ENCODE peak calls at places on chromosomes 5 and 9, in nine cellular contexts. J is cardiac muscle cell, H is WTC11, A is cardiac fibroblast, Y is heart left ventricle, T is right atrium auricular region, B is WERI-Rb-1, M is heart right ventricle, Q is omental fat pad. G is an unnamed sample.

GRCh38 chr5:57692582-57693487 is 210.2 kb upstream of the ACTBL2 start:
- DNase-seq in J (peak; percentile 34), H (peak; percentile 21), A (peak; percentile 94), Y (peak; percentile 58), T (peak; percentile 90), B (peak; percentile 36), M (peak; percentile 55), Q (peak; percentile 50), G (no peak)

GRCh38 chr5:157164521-157164920 is 1.5 kb downstream of the GARIN3 start:
- DNase-seq in J (no peak), H (no peak), A (no peak), Y (no peak), T (no peak), B (no peak), M (no peak), Q (no peak), G (no peak)

GRCh38 chr5:52469420-52469819 is 318.3 kb upstream of the ITGA1 start:
- DNase-seq in J (no peak), H (no peak), A (no peak), Y (no peak), T (no peak), B (no peak), M (no peak), Q (no peak), G (no peak)

GRCh38 chr5:151700816-151701215 is 14.1 kb upstream of the SPARC start:
- DNase-seq in J (no peak), H (no peak), A (no peak), Y (no peak), T (no peak), B (no peak), M (no peak), Q (no peak), G (no peak)

GRCh38 chr9:126546036-126546435 is 67.7 kb upstream of the LMX1B start:
- DNase-seq in J (no peak), H (no peak), A (no peak), Y (no peak), T (no peak), B (no peak), M (no peak), Q (no peak), G (no peak)

GRCh38 chr5:14019768-14020167 is 75.3 kb upstream of the DNAH5 start:
- DNase-seq in J (no peak), H (no peak), A (no peak), Y (no peak), T (no peak), B (no peak), M (no peak), Q (no peak), G (no peak)

GRCh38 chr5:24642022-24642421 is 2.8 kb downstream of the CDH10 start:
- DNase-seq in J (peak; percentile 44), H (no peak), A (peak; percentile 35), Y (no peak), T (no peak), B (peak; percentile 45), M (no peak), Q (no peak), G (no peak)

GRCh38 chr5:71865202-71865601 is 146.1 kb downstream of the CARTPT start:
- DNase-seq in J (peak; percentile 36), H (no peak), A (peak; percentile 61), Y (no peak), T (no peak), B (no peak), M (no peak), Q (no peak), G (no peak)

GRCh38 chr9:33142531-33142930 is 24.6 kb downstream of the B4GALT1 start:
- DNase-seq in J (no peak), H (no peak), A (no peak), Y (no peak), T (no peak), B (no peak), M (no peak), Q (no peak), G (no peak)

GRCh38 chr9:2016411-2017208 is 1.5 kb downstream of the SMARCA2 start:
- DNase-seq in J (peak; percentile 64), H (peak; percentile 61), A (peak; percentile 81), Y (peak; percentile 85), T (peak; percentile 86), B (peak; percentile 86), M (peak; percentile 82), Q (peak; percentile 28), G (peak; percentile 44)

GRCh38 chr5:132389453-132390286 is 20.2 kb downstream of the SLC22A5 start:
- DNase-seq in J (no peak), H (no peak), A (peak; percentile 95), Y (no peak), T (no peak), B (no peak), M (no peak), Q (peak; percentile 54), G (no peak)

GRCh38 chr5:91119941-91120850 is 262.9 kb downstream of the ARRDC3 start:
- DNase-seq in J (peak; percentile 59), H (no peak), A (no peak), Y (no peak), T (no peak), B (no peak), M (no peak), Q (no peak), G (no peak)

GRCh38 chr9:89405832-89406231 is 87.5 kb downstream of the SECISBP2 start:
- DNase-seq in J (no peak), H (no peak), A (no peak), Y (peak; percentile 34), T (no peak), B (no peak), M (peak; percentile 39), Q (no peak), G (no peak)

GRCh38 chr5:119105971-119106370 is 35.1 kb downstream of the DMXL1 start:
- DNase-seq in J (peak; percentile 1), H (no peak), A (no peak), Y (no peak), T (no peak), B (no peak), M (no peak), Q (no peak), G (no peak)

GRCh38 chr5:140157032-140157781 is 17.8 kb upstream of the CYSTM1 start:
- DNase-seq in J (peak; percentile 90), H (peak; percentile 94), A (peak; percentile 86), Y (peak; percentile 89), T (peak; percentile 92), B (peak; percentile 86), M (peak; percentile 91), Q (peak; percentile 89), G (peak; percentile 84)

GRCh38 chr5:144177548-144177947 is 6.9 kb downstream of the KCTD16 start:
- DNase-seq in J (no peak), H (no peak), A (no peak), Y (no peak), T (no peak), B (no peak), M (no peak), Q (no peak), G (no peak)

GRCh38 chr5:144179226-144179625 is 8.6 kb downstream of the KCTD16 start:
- DNase-seq in J (no peak), H (no peak), A (peak; percentile 31), Y (no peak), T (no peak), B (no peak), M (no peak), Q (no peak), G (no peak)

GRCh38 chr5:144187699-144188294 is 17.1 kb downstream of the KCTD16 start:
- DNase-seq in J (no peak), H (no peak), A (peak; percentile 97), Y (peak; percentile 36), T (no peak), B (no peak), M (no peak), Q (no peak), G (no peak)

GRCh38 chr5:144183254-144183889 is 12.7 kb downstream of the KCTD16 start:
- DNase-seq in J (peak; percentile 36), H (no peak), A (peak; percentile 79), Y (no peak), T (no peak), B (no peak), M (no peak), Q (no peak), G (no peak)
- TF ChIP-seq CTCF in J (peak; percentile 67), H (peak; percentile 29), A (peak; percentile 56), Y (peak; percentile 65), T (peak; percentile 85), B (peak; percentile 33), M (peak; percentile 66), Q (peak; percentile 41), G (peak; percentile 70)

DNA sequence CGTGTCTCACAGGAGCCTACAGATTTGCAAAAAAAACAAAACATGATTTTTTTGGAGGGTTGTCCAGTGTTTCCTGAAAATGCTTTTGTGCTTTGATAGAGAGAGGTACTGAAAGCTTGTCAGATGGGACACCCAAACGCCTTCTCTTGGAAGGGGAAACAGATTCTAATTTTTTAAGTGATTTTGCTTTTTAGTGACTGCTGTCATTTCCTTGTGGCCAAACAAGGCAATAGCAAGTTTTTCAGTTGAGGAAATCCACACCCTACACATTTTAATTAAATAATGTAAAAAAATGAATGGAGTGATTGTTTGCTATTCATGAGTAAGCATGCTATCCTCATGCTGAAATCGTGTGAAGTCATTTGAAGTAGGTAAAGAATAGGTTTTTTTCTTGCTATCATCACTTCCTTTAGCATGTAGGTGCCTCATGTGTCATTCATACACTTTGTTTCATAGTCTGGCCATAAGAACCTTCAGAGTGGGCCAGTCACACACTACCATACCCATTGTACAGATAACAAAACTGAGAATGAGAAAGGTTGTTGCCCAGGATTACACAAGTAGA is 682.7 kb upstream of the WWC1 start:
- DNase-seq in J (no peak), H (no peak), A (no peak), Y (no peak), T (no peak), B (no peak), M (no peak), Q (no peak), G (no peak)
- TF ChIP-seq CTCF in J (no peak), H (no peak), A (peak; percentile 20), Y (no peak), T (no peak), B (no peak), M (no peak), Q (no peak), G (no peak)

GRCh38 chr5:104347119-104347708 is 784.6 kb upstream of the NUDT12 start:
- DNase-seq in J (peak; percentile 9), H (no peak), A (peak; percentile 63), Y (no peak), T (no peak), B (peak; percentile 8), M (no peak), Q (no peak), G (no peak)
- TF ChIP-seq CTCF in J (peak; percentile 35), H (no peak), A (peak; percentile 20), Y (no peak), T (no peak), B (no peak), M (no peak), Q (no peak), G (peak; percentile 50)

GRCh38 chr5:33594006-33594405 is 153.2 kb downstream of the TARS1 start:
- DNase-seq in J (no peak), H (no peak), A (peak; percentile 58), Y (no peak), T (no peak), B (no peak), M (no peak), Q (no peak), G (no peak)

GRCh38 chr5:33592245-33592644 is 151.5 kb downstream of the TARS1 start:
- DNase-seq in J (no peak), H (no peak), A (no peak), Y (no peak), T (no peak), B (no peak), M (no peak), Q (no peak), G (no peak)

GRCh38 chr5:33583332-33583731 is 142.6 kb downstream of the TARS1 start:
- DNase-seq in J (no peak), H (no peak), A (no peak), Y (no peak), T (no peak), B (no peak), M (no peak), Q (no peak), G (no peak)

GRCh38 chr5:33588654-33589372 is 148.0 kb downstream of the TARS1 start:
- DNase-seq in J (peak; percentile 46), H (peak; percentile 83), A (no peak), Y (no peak), T (no peak), B (peak; percentile 67), M (no peak), Q (no peak), G (no peak)
- TF ChIP-seq CTCF in J (peak; percentile 42), H (peak; percentile 78), A (peak; percentile 34), Y (no peak), T (peak; percentile 36), B (peak; percentile 89), M (no peak), Q (no peak), G (peak; percentile 7)

G was measured in D721Med.